ENCODE peak calls at places on chromosomes 13 and 19, in ten cellular contexts. Q is fibroblast of pulmonary artery, W is GDM1, X is astrocyte of the hippocampus, N is tibial nerve, C is neural crest cell, S is left lung, B is GM23338, K is astrocyte of the spinal cord, P is T-helper 2 cell. Y is an unnamed sample.

GRCh38 chr13:30787747-30788535 is 52.6 kb downstream of the ALOX5AP start:
- DNase-seq in Q (no peak), W (no peak), X (no peak), N (no peak), C (no peak), S (no peak), B (no peak), K (no peak), P (no peak), Y (no peak)

GRCh38 chr19:18736415-18737336 is 53.2 kb downstream of the CRTC1 start:
- DNase-seq in Q (no peak), W (no peak), X (peak), N (no peak), C (no peak), S (no peak), B (no peak), K (no peak), P (no peak), Y (no peak)

GRCh38 chr19:52722062-52723005 is 12.5 kb downstream of the ZNF611 start:
- DNase-seq in Q (peak), W (no peak), X (peak), N (no peak), C (no peak), S (no peak), B (no peak), K (peak), P (no peak), Y (no peak)

GRCh38 chr19:9917322-9917721 is 19.0 kb downstream of the OLFM2 start:
- DNase-seq in Q (peak), W (peak), X (peak), N (no peak), C (peak), S (no peak), B (peak), K (peak), P (no peak), Y (no peak)

GRCh38 chr13:77548594-77548993 is 13.1 kb downstream of the SCEL start:
- DNase-seq in Q (no peak), W (no peak), X (no peak), N (no peak), C (no peak), S (no peak), B (no peak), K (no peak), P (no peak), Y (no peak)

GRCh38 chr13:43195112-43195511 is 171.7 kb downstream of the DNAJC15 start:
- DNase-seq in Q (no peak), W (no peak), X (no peak), N (no peak), C (no peak), S (no peak), B (no peak), K (no peak), P (no peak), Y (no peak)

GRCh38 chr13:80069374-80069773 is 271.6 kb downstream of the SPRY2 start:
- DNase-seq in Q (no peak), W (no peak), X (no peak), N (no peak), C (no peak), S (no peak), B (no peak), K (no peak), P (no peak), Y (no peak)

GRCh38 chr13:113302940-113303339 is 5.9 kb downstream of the LAMP1 start:
- DNase-seq in Q (no peak), W (no peak), X (no peak), N (no peak), C (no peak), S (no peak), B (no peak), K (no peak), P (no peak), Y (no peak)

GRCh38 chr19:1168877-1169791 is 4.9 kb downstream of the SBNO2 start:
- DNase-seq in Q (peak), W (no peak), X (peak), N (no peak), C (no peak), S (peak), B (no peak), K (peak), P (no peak), Y (no peak)

GRCh38 chr19:16419671-16420394 is 51.9 kb downstream of the EPS15L1 start:
- DNase-seq in Q (no peak), W (no peak), X (no peak), N (no peak), C (no peak), S (no peak), B (peak), K (no peak), P (no peak), Y (no peak)

GRCh38 chr13:76696370-76696769 is 189.8 kb downstream of the KCTD12 start:
- DNase-seq in Q (peak), W (no peak), X (peak), N (no peak), C (no peak), S (no peak), B (no peak), K (peak), P (no peak), Y (no peak)

GRCh38 chr13:31885994-31886393 is 145.6 kb upstream of the FRY start:
- DNase-seq in Q (no peak), W (no peak), X (no peak), N (no peak), C (no peak), S (no peak), B (no peak), K (no peak), P (no peak), Y (no peak)

GRCh38 chr13:106569233-106570095 is 1.5 kb upstream of the ARGLU1 start:
- DNase-seq in Q (no peak), W (no peak), X (no peak), N (no peak), C (no peak), S (no peak), B (no peak), K (no peak), P (no peak), Y (no peak)

GRCh38 chr19:4473708-4474503 is 1.8 kb downstream of the HDGFL2 start:
- DNase-seq in Q (no peak), W (no peak), X (peak), N (no peak), C (no peak), S (no peak), B (peak), K (no peak), P (no peak), Y (no peak)

GRCh38 chr19:3977242-3978143 is 6.6 kb upstream of the DAPK3 start:
- DNase-seq in Q (no peak), W (no peak), X (no peak), N (no peak), C (no peak), S (no peak), B (peak), K (no peak), P (no peak), Y (no peak)

GRCh38 chr19:29831686-29832085 is 19.9 kb downstream of the CCNE1 start:
- DNase-seq in Q (no peak), W (no peak), X (no peak), N (no peak), C (no peak), S (no peak), B (no peak), K (no peak), P (no peak), Y (no peak)

GRCh38 chr19:5926641-5927438 is 12.8 kb downstream of the CAPS start:
- DNase-seq in Q (no peak), W (no peak), X (peak), N (peak), C (no peak), S (no peak), B (no peak), K (peak), P (no peak), Y (no peak)

Y was measured in effector CD8-positive, alpha-beta T cell.